ENCODE peak calls at places on chromosomes 2 and 18, in six cellular contexts. V is K562, I is HepG2, L is H1, T is SK-N-SH, Z is GM12878. F is an unnamed sample.

GRCh38 chr2:146041291-146041868 is 1521.5 kb upstream of the ZEB2 start:
- DNase-seq in I (no peak), L (no peak), Z (no peak), T (peak; percentile 1), V (no peak), F (no peak)

GRCh38 chr2:20080839-20081348 is 29.5 kb upstream of the LAPTM4A start:
- DNase-seq in V (no peak), T (no peak), I (peak; percentile 68), Z (no peak), L (no peak), F (no peak)

GRCh38 chr18:44198296-44199284 is 482.1 kb upstream of the SETBP1 start:
- DNase-seq in V (no peak), I (no peak), L (no peak), Z (no peak), T (peak; percentile 0), F (no peak)

GRCh38 chr2:10004401-10004800 is 38.9 kb upstream of the KLF11 start:
- DNase-seq in V (no peak), Z (no peak), T (no peak), I (no peak), L (no peak), F (no peak)

GRCh38 chr2:63050186-63050915 is at the start of gene OTX1:
- DNase-seq in Z (peak; percentile 41), T (peak; percentile 75), L (no peak), V (peak; percentile 96), I (peak; percentile 82), F (peak; percentile 84)

GRCh38 chr2:231928481-231928880 is 2.3 kb upstream of the NPPC start:
- DNase-seq in V (no peak), I (peak; percentile 35), L (no peak), T (peak; percentile 58), Z (no peak), F (no peak)

GRCh38 chr2:148493822-148494563 is 150.6 kb upstream of the EPC2 start:
- DNase-seq in I (no peak), L (no peak), T (no peak), Z (no peak), V (no peak), F (no peak)

GRCh38 chr2:37711831-37712230 is 40.4 kb upstream of the CDC42EP3 start:
- DNase-seq in L (no peak), V (no peak), Z (no peak), T (no peak), I (no peak), F (no peak)

GRCh38 chr2:57549642-57550102 is 496.9 kb upstream of the VRK2 start:
- DNase-seq in I (no peak), T (no peak), Z (peak; percentile 20), V (no peak), L (no peak), F (no peak)

GRCh38 chr2:200376422-200377142 is 70.1 kb downstream of the SPATS2L start:
- DNase-seq in V (peak; percentile 25), T (no peak), I (peak; percentile 40), Z (no peak), L (no peak), F (no peak)

GRCh38 chr2:236336575-236337464 is 72.6 kb upstream of the ASB18 start:
- DNase-seq in L (no peak), Z (no peak), V (no peak), T (no peak), I (no peak), F (no peak)

GRCh38 chr2:176110975-176111663 is 4.0 kb downstream of the HOXD11 start:
- DNase-seq in V (peak; percentile 74), L (no peak), Z (no peak), I (peak; percentile 50), T (peak; percentile 88), F (peak; percentile 48)

GRCh38 chr18:63237486-63237885 is 82.1 kb downstream of the BCL2 start:
- DNase-seq in T (no peak), V (no peak), I (peak; percentile 54), L (no peak), Z (no peak), F (no peak)

GRCh38 chr18:5542393-5543035 is 1.3 kb downstream of the EPB41L3 start:
- DNase-seq in Z (no peak), I (no peak), V (no peak), L (no peak), T (peak; percentile 53), F (peak; percentile 84)

GRCh38 chr18:5543036-5543671 is 643 bp downstream of the EPB41L3 start:
- DNase-seq in V (no peak), L (no peak), T (peak; percentile 52), I (no peak), Z (no peak), F (no peak)

GRCh38 chr18:5543854-5544389 is at the start of gene EPB41L3:
- DNase-seq in Z (no peak), T (peak; percentile 40), L (no peak), I (no peak), V (no peak), F (peak; percentile 50)

DNA sequence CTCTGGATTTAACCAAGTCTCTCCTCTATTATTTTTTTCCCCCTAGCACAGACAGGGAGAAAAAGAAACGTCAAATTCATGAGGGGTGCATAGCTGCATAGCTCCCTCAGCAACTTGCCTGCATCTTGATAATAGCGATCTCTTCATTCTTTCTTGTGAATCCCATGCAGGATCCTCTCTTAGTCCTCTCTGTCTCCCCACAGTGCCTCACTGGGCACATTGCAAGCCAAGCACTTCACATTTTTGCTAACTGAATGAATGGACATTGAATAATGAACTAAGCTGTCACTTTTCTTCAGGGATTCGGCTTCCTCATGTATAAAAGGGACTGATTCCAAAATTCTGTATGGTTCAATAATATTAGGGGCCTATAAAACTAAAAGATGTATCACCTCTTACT is 2.9 kb upstream of the EPB41L3 start:
- DNase-seq in Z (no peak), V (no peak), I (no peak), L (no peak), T (peak; percentile 33), F (no peak)
- TF ChIP-seq GABPA in Z (no peak), V (no peak), I (no peak), L (no peak), T (no peak), F (no peak)

GRCh38 chr2:137928547-137929503 is 35.4 kb upstream of the HNMT start:
- DNase-seq in I (peak; percentile 98), L (no peak), T (peak; percentile 1), V (no peak), Z (no peak), F (no peak)
- TF ChIP-seq GABPA in I (no peak), L (no peak), T (no peak), V (no peak), Z (no peak), F (no peak)

DNA sequence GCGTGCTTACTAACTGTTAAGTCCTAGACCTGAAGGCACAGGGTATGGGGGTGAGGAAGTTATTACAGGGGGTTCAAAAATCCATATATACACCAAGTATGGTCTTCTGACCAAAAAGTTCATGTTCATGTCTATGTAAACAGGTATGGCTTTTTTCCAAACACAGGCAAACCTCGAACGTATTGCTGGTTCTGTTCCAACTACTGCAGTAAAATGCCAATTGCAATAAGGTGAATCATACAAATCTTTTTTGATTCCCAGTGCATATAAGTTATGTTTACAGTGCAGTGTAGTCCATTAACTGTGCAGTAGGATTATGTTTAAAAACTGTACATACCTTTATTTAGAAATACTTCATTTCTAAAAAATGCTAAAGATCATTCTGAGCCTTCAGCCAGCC is 245.3 kb upstream of the LRRTM1 start:
- DNase-seq in T (no peak), I (no peak), Z (no peak), V (no peak), L (no peak), F (no peak)
- TF ChIP-seq GABPA in T (no peak), I (no peak), Z (no peak), V (no peak), L (no peak), F (no peak)

GRCh38 chr2:109173311-109174171 is 44.5 kb downstream of the SH3RF3 start:
- DNase-seq in Z (no peak), I (no peak), L (no peak), T (peak; percentile 53), V (no peak), F (no peak)

GRCh38 chr2:109171444-109172334 is 42.7 kb downstream of the SH3RF3 start:
- DNase-seq in Z (no peak), T (peak; percentile 85), L (no peak), V (no peak), I (no peak), F (no peak)

GRCh38 chr2:109174214-109174613 is 45.2 kb downstream of the SH3RF3 start:
- DNase-seq in I (no peak), L (no peak), Z (no peak), V (no peak), T (no peak), F (no peak)

GRCh38 chr2:109170645-109171044 is 41.6 kb downstream of the SH3RF3 start:
- DNase-seq in V (no peak), I (no peak), T (no peak), Z (no peak), L (no peak), F (no peak)

GRCh38 chr2:109172556-109173105 is 43.6 kb downstream of the SH3RF3 start:
- DNase-seq in T (no peak), Z (no peak), I (no peak), L (no peak), V (no peak), F (no peak)
- TF ChIP-seq GABPA in T (no peak), Z (no peak), I (no peak), L (no peak), V (no peak), F (no peak)

GRCh38 chr2:101351207-101351606 is 36.1 kb downstream of the CREG2 start:
- DNase-seq in I (no peak), T (no peak), Z (no peak), V (no peak), L (no peak), F (no peak)
- TF ChIP-seq GABPA in I (no peak), T (no peak), Z (no peak), V (no peak), L (no peak), F (no peak)

GRCh38 chr18:8962906-8963635 is 139.4 kb upstream of the NDUFV2 start:
- DNase-seq in L (no peak), T (no peak), V (no peak), I (no peak), Z (no peak), F (peak; percentile 44)
- TF ChIP-seq GABPA in L (no peak), T (no peak), V (no peak), I (no peak), Z (no peak), F (no peak)

DNA sequence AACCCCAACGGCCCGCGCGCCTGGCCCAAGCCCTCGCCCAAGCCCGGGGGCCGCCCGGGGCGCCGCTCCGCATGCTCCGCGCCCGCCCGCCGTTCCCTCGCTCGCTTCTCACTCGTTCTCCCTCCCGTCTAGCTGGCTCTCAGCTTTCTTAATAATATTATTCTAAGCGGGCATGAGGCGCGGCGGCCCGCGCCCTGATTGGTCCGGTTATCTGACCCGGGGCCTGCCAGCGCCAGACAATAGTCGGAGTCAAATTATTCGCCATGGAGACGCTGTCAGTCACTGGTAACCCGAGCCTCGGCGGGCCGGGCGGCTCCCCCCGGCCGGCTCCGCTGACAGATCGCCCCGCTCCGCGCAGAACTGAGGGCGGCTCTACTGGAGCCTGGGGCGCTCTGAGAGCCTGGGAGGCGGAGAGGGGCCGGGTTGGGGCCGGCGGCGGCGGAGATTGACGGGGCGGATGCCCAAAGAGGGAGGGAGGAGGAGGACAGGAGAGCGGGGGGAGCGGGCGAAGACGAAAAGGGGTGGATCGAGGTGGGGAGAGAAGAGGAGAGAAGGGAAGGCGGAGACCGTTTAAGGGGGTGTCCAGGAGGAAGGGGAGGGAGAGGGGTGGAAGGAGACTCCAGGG is at the start of gene SIX2:
- DNase-seq in Z (no peak), T (peak; percentile 99), I (peak; percentile 41), V (no peak), L (peak; percentile 93), F (no peak)
- TF ChIP-seq GABPA in Z (no peak), T (peak; percentile 22), I (no peak), V (no peak), L (no peak), F (no peak)

F was measured in HL-60.